ENCODE peak calls at places on chromosomes 2 and 18, in seven cellular contexts. V is brain microvascular endothelial cell, H is foreskin fibroblast, N is sigmoid colon, F is AG10803, B is NB4, X is adipocyte. S is an unnamed sample.

GRCh38 chr18:24726727-24727539 is 266.5 kb downstream of the HRH4 start:
- DNase-seq in V (peak; percentile 57), H (peak; percentile 64), N (peak; percentile 75), F (peak; percentile 80), B (peak; percentile 78), X (peak; percentile 89), S (peak; percentile 47)

GRCh38 chr2:240514631-240515030 is 43.2 kb downstream of the ANKMY1 start:
- DNase-seq in V (no peak), H (no peak), N (no peak), F (no peak), B (no peak), X (no peak), S (no peak)

GRCh38 chr2:132593171-132593570 is 76.8 kb downstream of the LYPD1 start:
- DNase-seq in V (peak; percentile 21), H (no peak), N (no peak), F (no peak), B (no peak), X (peak; percentile 1), S (no peak)

GRCh38 chr2:96934096-96934495 is 52.3 kb downstream of the FAM178B start:
- DNase-seq in V (no peak), H (no peak), N (no peak), F (no peak), B (no peak), X (no peak), S (no peak)

GRCh38 chr18:2657043-2657512 is 1.6 kb downstream of the SMCHD1 start:
- DNase-seq in V (no peak), H (no peak), N (no peak), F (no peak), B (peak; percentile 42), X (peak; percentile 31), S (no peak)

GRCh38 chr2:239169311-239170048 is 231.3 kb downstream of the HDAC4 start:
- DNase-seq in V (no peak), H (no peak), N (peak; percentile 62), F (no peak), B (no peak), X (no peak), S (no peak)

GRCh38 chr18:36912887-36913286 is 84.0 kb downstream of the KIAA1328 start:
- DNase-seq in V (no peak), H (no peak), N (no peak), F (no peak), B (peak; percentile 29), X (no peak), S (no peak)

GRCh38 chr18:26621161-26622026 is 73.0 kb upstream of the KCTD1 start:
- DNase-seq in V (peak; percentile 31), H (peak; percentile 1), N (no peak), F (no peak), B (peak; percentile 72), X (peak; percentile 47), S (no peak)

GRCh38 chr2:136122654-136123053 is 4.7 kb upstream of the CXCR4 start:
- DNase-seq in V (no peak), H (no peak), N (no peak), F (no peak), B (peak; percentile 77), X (no peak), S (no peak)

GRCh38 chr2:30421551-30422436 is 25.3 kb upstream of the LCLAT1 start:
- DNase-seq in V (peak; percentile 24), H (peak; percentile 68), N (no peak), F (peak; percentile 95), B (peak; percentile 46), X (peak; percentile 89), S (peak; percentile 83)

GRCh38 chr2:205612661-205613060 is 69.6 kb upstream of the NRP2 start:
- DNase-seq in V (no peak), H (no peak), N (no peak), F (no peak), B (peak; percentile 61), X (no peak), S (no peak)

GRCh38 chr2:38184964-38185603 is 109.1 kb upstream of the CYP1B1 start:
- DNase-seq in V (no peak), H (peak; percentile 61), N (no peak), F (peak; percentile 81), B (no peak), X (no peak), S (no peak)

GRCh38 chr2:144533221-144533620 is 13.3 kb upstream of the ZEB2 start:
- DNase-seq in V (no peak), H (no peak), N (no peak), F (no peak), B (no peak), X (no peak), S (no peak)

GRCh38 chr18:55252053-55252675 is 292.9 kb upstream of the CCDC68 start:
- DNase-seq in V (no peak), H (no peak), N (no peak), F (no peak), B (no peak), X (no peak), S (no peak)

GRCh38 chr18:55252946-55253345 is 293.7 kb upstream of the CCDC68 start:
- DNase-seq in V (no peak), H (no peak), N (no peak), F (peak; percentile 20), B (no peak), X (peak; percentile 34), S (no peak)

GRCh38 chr18:55250729-55251128 is 291.5 kb upstream of the CCDC68 start:
- DNase-seq in V (peak; percentile 50), H (no peak), N (no peak), F (peak; percentile 39), B (no peak), X (peak; percentile 64), S (no peak)

GRCh38 chr18:55249572-55249971 is 290.3 kb upstream of the CCDC68 start:
- DNase-seq in V (no peak), H (no peak), N (no peak), F (no peak), B (no peak), X (no peak), S (no peak)

GRCh38 chr18:55251186-55251995 is 292.1 kb upstream of the CCDC68 start:
- DNase-seq in V (no peak), H (no peak), N (no peak), F (peak; percentile 68), B (no peak), X (peak; percentile 71), S (no peak)
- H3K4me3 ChIP-seq in V (no peak overlapping the region), H (peak overlapping the region; percentile 29), N (no peak overlapping the region), F (peak overlapping the region; percentile 29), B (no peak overlapping the region), X (peak overlapping the region; percentile 69), S (peak overlapping the region; percentile 5)

GRCh38 chr2:74006424-74006823 is 21.7 kb downstream of the TET3 start:
- DNase-seq in V (no peak), H (no peak), N (peak; percentile 40), F (no peak), B (no peak), X (no peak), S (no peak)

GRCh38 chr2:74003494-74004211 is 18.9 kb downstream of the TET3 start:
- DNase-seq in V (peak; percentile 82), H (peak; percentile 83), N (no peak), F (peak; percentile 84), B (no peak), X (peak; percentile 82), S (peak; percentile 50)

GRCh38 chr2:74005786-74006185 is 21.1 kb downstream of the TET3 start:
- DNase-seq in V (no peak), H (no peak), N (no peak), F (peak; percentile 46), B (no peak), X (no peak), S (no peak)

GRCh38 chr2:74002515-74003391 is 18.0 kb downstream of the TET3 start:
- DNase-seq in V (peak; percentile 57), H (peak; percentile 87), N (peak; percentile 90), F (peak; percentile 81), B (peak; percentile 88), X (peak; percentile 97), S (peak; percentile 65)

DNA sequence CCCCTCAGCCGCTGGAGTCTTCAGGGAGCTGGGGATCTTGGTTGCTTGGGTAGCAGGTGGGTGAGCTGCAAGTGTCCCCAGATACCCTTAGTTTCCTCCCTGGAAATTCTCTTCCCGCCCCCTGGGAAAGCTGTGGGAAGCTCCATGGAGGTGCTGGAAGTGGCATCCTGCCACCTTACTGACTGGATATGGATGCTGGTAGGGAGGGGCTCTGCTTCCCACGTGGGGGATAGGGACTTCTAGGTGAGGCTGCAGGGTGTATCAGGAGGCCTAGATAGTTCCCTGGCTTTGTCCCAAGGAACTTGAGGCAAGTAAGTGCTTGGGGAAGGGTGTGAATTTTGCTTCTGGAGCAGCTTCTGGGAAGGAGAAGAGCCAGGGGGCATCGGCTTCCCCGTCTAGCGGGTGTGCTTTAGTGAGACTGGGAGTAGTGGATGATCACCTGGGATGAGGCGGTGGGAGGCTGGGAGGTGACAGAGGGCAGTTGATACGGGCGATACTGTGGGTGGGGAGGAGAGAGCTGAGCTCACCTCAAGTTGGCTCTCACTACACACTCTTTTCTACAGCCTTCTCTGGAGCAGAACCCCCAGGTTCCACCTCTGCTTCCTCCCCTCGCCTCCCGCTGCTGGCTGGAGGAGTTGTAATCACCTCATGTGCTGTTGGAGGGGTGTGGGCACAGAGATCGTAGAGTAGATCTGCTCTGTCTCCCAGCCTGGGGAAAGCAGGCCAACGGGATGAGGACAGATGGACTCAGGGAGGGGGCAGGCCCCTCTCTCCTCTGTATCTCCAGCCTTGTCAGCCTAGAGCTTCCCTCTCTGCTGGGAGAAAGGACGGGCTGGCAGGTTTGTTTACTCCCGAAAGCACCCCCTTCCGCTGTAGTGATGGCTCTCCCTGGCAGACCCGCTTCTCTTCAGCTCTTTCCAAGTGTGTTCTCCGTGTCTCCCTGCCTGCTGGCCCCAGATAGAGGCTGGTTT is 19.8 kb downstream of the TET3 start:
- DNase-seq in V (no peak), H (no peak), N (no peak), F (no peak), B (no peak), X (no peak), S (no peak)
- H3K4me3 ChIP-seq in V (no peak overlapping the region), H (peak overlapping the region; percentile 87), N (no peak overlapping the region), F (peak overlapping the region; percentile 86), B (no peak overlapping the region), X (peak overlapping the region; percentile 4), S (no peak overlapping the region)

GRCh38 chr18:45974088-45974536 is 7.0 kb upstream of the EPG5 start:
- DNase-seq in V (peak; percentile 70), H (peak; percentile 77), N (no peak), F (peak; percentile 84), B (peak; percentile 86), X (peak; percentile 94), S (no peak)
- H3K4me3 ChIP-seq in V (no peak overlapping the region), H (no peak overlapping the region), N (no peak overlapping the region), F (no peak overlapping the region), B (no peak overlapping the region), X (no peak overlapping the region), S (no peak overlapping the region)

GRCh38 chr2:51031004-51031791 is 734 bp downstream of the NRXN1 start:
- DNase-seq in V (no peak), H (no peak), N (no peak), F (no peak), B (no peak), X (no peak), S (no peak)
- H3K4me3 ChIP-seq in V (no peak overlapping the region), H (no peak overlapping the region), N (peak overlapping the region; percentile 36), F (no peak overlapping the region), B (no peak overlapping the region), X (no peak overlapping the region), S (no peak overlapping the region)

S was measured in skeletal muscle cell.